ENCODE peak calls at places on chromosomes 13 and 19, in four cellular contexts. P is heart right ventricle, E is ovary, H is sigmoid colon. W is an unnamed sample.

GRCh38 chr19:48628486-48629296 is 8.5 kb downstream of the DBP start:
- DNase-seq in P (no peak), E (peak), H (peak), W (no peak)

GRCh38 chr13:77267362-77267761 is 59.5 kb downstream of the MYCBP2 start:
- DNase-seq in P (no peak), E (no peak), H (no peak), W (no peak)

GRCh38 chr19:4967738-4968461 is 1.0 kb upstream of the KDM4B start:
- DNase-seq in P (no peak), E (no peak), H (no peak), W (no peak)

GRCh38 chr19:55809381-55810058 is 22.3 kb downstream of the NLRP11 start:
- DNase-seq in P (peak), E (peak), H (peak), W (no peak)

GRCh38 chr13:52195052-52195837 is 35.8 kb upstream of the NEK3 start:
- DNase-seq in P (peak), E (peak), H (peak), W (peak)

GRCh38 chr13:102721800-102722231 is 27.0 kb upstream of the METTL21C start:
- DNase-seq in P (no peak), E (no peak), H (no peak), W (peak)

GRCh38 chr13:100798739-100799361 is 124.3 kb upstream of the TMTC4 start:
- DNase-seq in P (no peak), E (no peak), H (no peak), W (no peak)

GRCh38 chr19:46515879-46516350 is 20.2 kb upstream of the PNMA8B start:
- DNase-seq in P (no peak), E (no peak), H (no peak), W (no peak)

GRCh38 chr13:19618925-19619324 is 14.5 kb upstream of the MPHOSPH8 start:
- DNase-seq in P (no peak), E (no peak), H (no peak), W (no peak)

GRCh38 chr19:47497821-47498520 is 14.0 kb upstream of the KPTN start:
- DNase-seq in P (no peak), E (no peak), H (peak), W (no peak)

GRCh38 chr13:44578064-44578394 is 1.9 kb upstream of the TSC22D1 start:
- DNase-seq in P (no peak), E (no peak), H (no peak), W (no peak)

GRCh38 chr19:18350490-18350889 is 10.1 kb downstream of the PGPEP1 start:
- DNase-seq in P (no peak), E (no peak), H (no peak), W (no peak)

GRCh38 chr19:23415561-23416191 is 20.4 kb upstream of the ZNF91 start:
- DNase-seq in P (peak), E (no peak), H (no peak), W (no peak)

GRCh38 chr19:1818549-1819195 is 6.6 kb upstream of the ATP8B3 start:
- DNase-seq in P (no peak), E (no peak), H (no peak), W (no peak)

GRCh38 chr13:100645382-100645781 is 29.2 kb downstream of the TMTC4 start:
- DNase-seq in P (no peak), E (no peak), H (no peak), W (no peak)

GRCh38 chr19:45172173-45172572 is 5.9 kb downstream of the TRAPPC6A start:
- DNase-seq in P (no peak), E (no peak), H (no peak), W (no peak)

GRCh38 chr19:3494051-3494450 is 6.4 kb downstream of the DOHH start:
- DNase-seq in P (no peak), E (no peak), H (no peak), W (peak)

GRCh38 chr19:38715540-38715939 is 28.7 kb downstream of the CAPN12 start:
- DNase-seq in P (peak), E (no peak), H (no peak), W (no peak)

GRCh38 chr13:105773241-105773640 is 762.2 kb downstream of the EFNB2 start:
- DNase-seq in P (no peak), E (no peak), H (no peak), W (no peak)

GRCh38 chr13:114258589-114258988 is 22.8 kb upstream of the UPF3A start:
- DNase-seq in P (no peak), E (no peak), H (no peak), W (no peak)

GRCh38 chr13:31638577-31638976 is 100.7 kb upstream of the RXFP2 start:
- DNase-seq in P (peak), E (no peak), H (no peak), W (no peak)

GRCh38 chr13:53020764-53021332 is 7.8 kb upstream of the OLFM4 start:
- DNase-seq in P (no peak), E (no peak), H (no peak), W (no peak)

GRCh38 chr13:25085125-25085742 is 10.7 kb upstream of the PABPC3 start:
- DNase-seq in P (no peak), E (no peak), H (no peak), W (peak)

GRCh38 chr13:36673352-36673751 is 468 bp upstream of the SERTM1 start:
- DNase-seq in P (no peak), E (no peak), H (no peak), W (no peak)

GRCh38 chr19:53467138-53467502 is 413 bp upstream of the ZNF813 start:
- DNase-seq in P (no peak), E (no peak), H (peak), W (no peak)
- H3K27ac ChIP-seq in P (no peak), E (no peak), H (peak), W (no peak)

GRCh38 chr13:28636078-28636477 is 22.9 kb upstream of the POMP start:
- DNase-seq in P (no peak), E (no peak), H (no peak), W (no peak)

GRCh38 chr13:28640861-28641599 is 17.9 kb upstream of the POMP start:
- DNase-seq in P (peak), E (no peak), H (no peak), W (no peak)

GRCh38 chr13:28638756-28639155 is 20.2 kb upstream of the POMP start:
- DNase-seq in P (no peak), E (no peak), H (no peak), W (no peak)

GRCh38 chr13:28637714-28638355 is 21.1 kb upstream of the POMP start:
- DNase-seq in P (peak), E (no peak), H (no peak), W (no peak)

GRCh38 chr13:28636677-28637317 is 22.1 kb upstream of the POMP start:
- DNase-seq in P (peak), E (no peak), H (no peak), W (peak)
- H3K27ac ChIP-seq in P (peak), E (no peak), H (no peak), W (no peak)

DNA sequence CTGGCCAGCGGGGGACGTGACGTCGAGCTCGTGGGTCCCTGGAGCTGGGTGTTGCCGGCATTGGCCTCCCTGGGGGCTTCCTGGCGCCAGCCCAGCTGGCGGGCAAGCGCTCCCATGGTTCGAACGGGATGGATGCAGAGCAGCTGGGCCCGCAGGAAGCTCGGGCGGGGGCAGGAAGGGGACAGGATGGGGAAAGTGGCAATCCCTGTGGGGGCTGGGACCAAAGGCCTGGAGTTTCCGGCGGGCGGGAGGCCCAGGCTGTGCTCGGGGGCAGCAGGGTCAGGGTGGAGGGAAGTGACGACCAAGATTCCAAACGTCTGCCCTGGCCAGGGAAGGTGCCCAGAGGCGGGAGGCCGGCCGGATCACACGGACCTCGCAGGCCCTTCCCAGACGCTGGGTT is 19.3 kb downstream of the PALM start:
- DNase-seq in P (peak), E (peak), H (no peak), W (no peak)
- H3K27ac ChIP-seq in P (peak), E (peak), H (peak), W (no peak)

GRCh38 chr19:13122980-13123957 is 5.2 kb downstream of the NACC1 start:
- DNase-seq in P (no peak), E (no peak), H (no peak), W (no peak)

GRCh38 chr19:13127811-13128575 is 9.9 kb downstream of the NACC1 start:
- DNase-seq in P (no peak), E (no peak), H (no peak), W (no peak)

GRCh38 chr19:13129384-13129783 is 11.3 kb downstream of the NACC1 start:
- DNase-seq in P (no peak), E (no peak), H (no peak), W (no peak)

GRCh38 chr19:13128583-13128982 is 10.5 kb downstream of the NACC1 start:
- DNase-seq in P (no peak), E (no peak), H (no peak), W (no peak)

GRCh38 chr19:13127051-13127450 is 9.0 kb downstream of the NACC1 start:
- DNase-seq in P (no peak), E (no peak), H (no peak), W (no peak)
- H3K27ac ChIP-seq in P (no peak), E (no peak), H (no peak), W (no peak)

GRCh38 chr19:16334421-16334820 is 9.8 kb downstream of the KLF2 start:
- DNase-seq in P (no peak), E (no peak), H (no peak), W (no peak)

GRCh38 chr19:16337809-16338469 is 13.3 kb downstream of the KLF2 start:
- DNase-seq in P (no peak), E (no peak), H (no peak), W (no peak)

GRCh38 chr19:16335226-16335625 is 10.6 kb downstream of the KLF2 start:
- DNase-seq in P (no peak), E (no peak), H (no peak), W (no peak)

GRCh38 chr19:16338470-16339360 is 14.1 kb downstream of the KLF2 start:
- DNase-seq in P (no peak), E (no peak), H (no peak), W (no peak)

GRCh38 chr19:16336571-16336970 is 11.9 kb downstream of the KLF2 start:
- DNase-seq in P (no peak), E (no peak), H (no peak), W (no peak)
- H3K27ac ChIP-seq in P (no peak), E (no peak), H (no peak), W (no peak)

GRCh38 chr13:99357920-99358319 is 50.7 kb upstream of the GPR183 start:
- DNase-seq in P (no peak), E (no peak), H (no peak), W (no peak)
- H3K27ac ChIP-seq in P (no peak), E (no peak), H (no peak), W (no peak)

W was measured in substantia nigra.